ENCODE peak calls at places on chromosomes 6 and 20, in eight cellular contexts. R is hepatocyte, X is astrocyte, Y is OCI-LY7, E is fibroblast of lung, Z is upper lobe of right lung, D is transverse colon, K is A673. F is an unnamed sample. For H3K36me3, the result is how much of the 10 kb centered on the place peaks cover.

GRCh38 chr20:57388953-57389694 is 2.1 kb upstream of the RBM38 start:
- DNase-seq in E (peak), D (peak), Z (peak), R (peak), K (peak), X (peak), Y (peak), F (no peak)

GRCh38 chr6:21840428-21840827 is 246.9 kb downstream of the SOX4 start:
- DNase-seq in E (peak), Z (no peak), R (no peak), X (peak), D (no peak), Y (no peak), K (peak), F (peak)

GRCh38 chr6:119361209-119361608 is 11.6 kb upstream of the MAN1A1 start:
- DNase-seq in K (no peak), Z (no peak), D (no peak), R (no peak), X (no peak), E (no peak), Y (no peak), F (no peak)

GRCh38 chr6:55917756-55918415 is 42.5 kb upstream of the BMP5 start:
- DNase-seq in D (no peak), Y (no peak), Z (no peak), R (no peak), X (no peak), K (peak), E (no peak), F (no peak)

GRCh38 chr20:9442858-9443257 is 71.5 kb upstream of the LAMP5 start:
- DNase-seq in R (peak), D (no peak), E (peak), Z (no peak), X (no peak), K (no peak), Y (no peak), F (no peak)

GRCh38 chr6:87066449-87067288 is 28.2 kb downstream of the CGA start:
- DNase-seq in X (peak), D (peak), K (peak), R (peak), Z (no peak), E (peak), Y (peak), F (peak)

GRCh38 chr20:49784291-49784690 is 28.3 kb upstream of the SLC9A8 start:
- DNase-seq in Y (no peak), Z (no peak), E (no peak), D (no peak), X (no peak), K (no peak), R (no peak), F (no peak)

GRCh38 chr6:70714716-70715257 is 47.1 kb downstream of the SMAP1 start:
- DNase-seq in E (no peak), K (no peak), X (no peak), R (no peak), D (no peak), Z (no peak), Y (no peak), F (no peak)

GRCh38 chr6:79813854-79814477 is 133.4 kb downstream of the ELOVL4 start:
- DNase-seq in Y (peak), X (peak), Z (no peak), K (peak), R (peak), E (peak), D (peak), F (peak)

GRCh38 chr6:4797590-4797989 is 21.4 kb downstream of the CDYL start:
- DNase-seq in Z (no peak), D (no peak), E (peak), K (no peak), R (no peak), Y (no peak), X (no peak), F (no peak)

GRCh38 chr20:48774696-48775095 is 53.1 kb downstream of the PREX1 start:
- DNase-seq in Z (no peak), R (no peak), K (no peak), Y (no peak), X (no peak), D (no peak), E (no peak), F (no peak)

GRCh38 chr6:87731818-87732661 is 30.0 kb upstream of the AKIRIN2 start:
- DNase-seq in Y (no peak), Z (peak), R (peak), X (peak), E (peak), K (peak), D (peak), F (peak)

GRCh38 chr6:166343157-166343502 is 785 bp upstream of the SFT2D1 start:
- DNase-seq in D (no peak), E (peak), Z (no peak), R (no peak), Y (peak), K (no peak), X (no peak), F (no peak)

GRCh38 chr20:9363673-9364072 is 150.7 kb upstream of the LAMP5 start:
- DNase-seq in Z (no peak), K (no peak), E (no peak), D (no peak), X (no peak), Y (no peak), R (peak), F (no peak)

GRCh38 chr20:25859649-25860530 is 163.2 kb upstream of the ZNF337 start:
- DNase-seq in R (peak), D (peak), Y (no peak), K (peak), X (no peak), E (peak), Z (peak), F (peak)
- H3K36me3 ChIP-seq in R (under half), D (under half), Y (under half), K (under half), X (under half), E (under half), Z (under half), F (under half)

DNA sequence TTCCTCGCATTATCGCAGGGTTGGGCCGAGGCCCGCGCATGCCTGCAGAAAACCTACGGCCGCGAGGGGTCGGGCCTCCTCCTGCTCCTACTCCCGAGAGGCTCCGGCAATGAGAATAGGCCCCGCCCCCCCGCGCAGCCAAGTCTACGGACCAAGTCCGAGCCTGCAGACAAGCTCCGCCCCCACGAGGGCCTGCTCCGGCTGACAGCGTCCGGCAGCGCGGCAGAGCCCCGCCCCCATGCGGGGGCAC is 3.1 kb upstream of the GPSM3 start:
- DNase-seq in Y (peak), Z (peak), R (peak), K (peak), D (peak), E (peak), X (peak), F (peak)
- TF ChIP-seq CTCF in Y (no peak), Z (peak), R (peak), K (peak), D (peak), E (peak), X (no peak), F (peak)

DNA sequence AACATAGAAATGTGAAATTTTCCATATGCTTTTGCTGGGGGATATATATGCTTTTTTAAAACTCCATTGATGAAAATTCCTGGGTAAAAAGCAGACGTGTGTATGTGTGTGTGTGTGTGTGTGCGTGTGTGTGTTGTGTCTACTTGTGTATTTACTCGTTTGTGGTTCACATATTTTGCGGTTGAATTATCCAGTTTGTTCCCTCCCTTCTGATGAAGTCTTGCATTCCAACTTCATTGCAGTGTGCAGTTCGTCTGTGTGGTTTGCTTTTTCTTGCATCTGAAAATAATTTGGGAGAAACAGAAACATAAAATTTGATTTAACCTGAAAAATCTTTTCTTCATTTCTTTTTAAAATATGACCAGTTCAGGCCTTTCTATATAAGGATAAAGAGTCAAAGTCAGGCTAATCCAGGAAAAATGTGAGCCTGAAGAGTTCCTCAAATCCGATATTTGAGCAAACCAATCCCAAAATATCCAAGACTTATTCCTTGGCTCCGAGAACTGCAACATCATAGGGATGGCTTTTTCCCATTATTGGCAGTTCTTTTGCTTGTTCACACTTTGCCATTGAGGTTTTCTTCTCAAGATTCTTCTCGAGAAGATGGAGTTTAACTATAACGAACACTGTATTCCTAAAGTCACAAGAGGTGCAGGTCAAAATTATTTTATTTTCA is 202.2 kb upstream of the CCN2 start:
- DNase-seq in Z (no peak), X (peak), E (peak), Y (no peak), K (no peak), D (no peak), R (no peak), F (peak)
- H3K27ac ChIP-seq in Z (no peak), X (peak), E (peak), Y (no peak), K (no peak), D (no peak), R (no peak), F (peak)

GRCh38 chr6:7188492-7188891 is 80.7 kb downstream of the RREB1 start:
- DNase-seq in Z (no peak), R (no peak), Y (peak), D (no peak), X (no peak), E (no peak), K (no peak), F (no peak)

GRCh38 chr6:7185561-7185960 is 77.8 kb downstream of the RREB1 start:
- DNase-seq in E (no peak), Z (no peak), Y (no peak), K (no peak), X (no peak), R (no peak), D (no peak), F (no peak)

GRCh38 chr6:7178280-7178679 is 70.5 kb downstream of the RREB1 start:
- DNase-seq in X (no peak), Z (no peak), E (no peak), R (no peak), K (no peak), D (no peak), Y (no peak), F (no peak)

GRCh38 chr6:7184502-7184901 is 76.7 kb downstream of the RREB1 start:
- DNase-seq in X (no peak), Y (no peak), E (no peak), D (no peak), R (no peak), K (no peak), Z (no peak), F (no peak)

GRCh38 chr6:7183707-7184106 is 75.9 kb downstream of the RREB1 start:
- DNase-seq in K (no peak), R (no peak), Y (no peak), E (no peak), D (no peak), X (no peak), Z (no peak), F (no peak)
- H3K36me3 ChIP-seq in K (half or more), R (under half), Y (under half), E (under half), D (under half), X (under half), Z (half or more), F (under half)

GRCh38 chr6:100678027-100678426 is 203.1 kb downstream of the ASCC3 start:
- DNase-seq in D (no peak), R (no peak), X (no peak), E (no peak), K (peak), Y (no peak), Z (no peak), F (no peak)
- TF ChIP-seq CTCF in D (no peak), R (peak), X (no peak), E (peak), K (peak), Y (peak), Z (no peak), F (no peak)

F was measured in brain microvascular endothelial cell.